ENCODE peak calls at places on chromosomes 7 and 10, in four cellular contexts. M is small intestine, C is GM23248, B is HCEC 1CT. H is an unnamed sample.

GRCh38 chr10:78991187-78991586 is 77.6 kb upstream of the ZMIZ1 start:
- DNase-seq in C (peak), B (peak), M (no peak), H (no peak)

GRCh38 chr10:107409517-107409916 is 245.0 kb upstream of the SORCS1 start:
- DNase-seq in M (peak), C (peak), B (peak), H (peak)

GRCh38 chr7:77931841-77932240 is 133.3 kb downstream of the PHTF2 start:
- DNase-seq in B (no peak), M (no peak), C (no peak), H (no peak)

GRCh38 chr10:77889277-77889903 is 37.2 kb downstream of the DLG5 start:
- DNase-seq in B (no peak), C (no peak), M (peak), H (no peak)

GRCh38 chr10:71965623-71966022 is 1.4 kb downstream of the CHST3 start:
- DNase-seq in B (no peak), M (no peak), C (peak), H (no peak)

GRCh38 chr10:88162852-88163251 is 299.4 kb downstream of the PTEN start:
- DNase-seq in B (no peak), M (no peak), C (no peak), H (no peak)

GRCh38 chr10:35998036-35998435 is 355.9 kb upstream of the FZD8 start:
- DNase-seq in B (no peak), M (no peak), C (peak), H (peak)

GRCh38 chr10:73858013-73858708 is 16.2 kb downstream of the CAMK2G start:
- DNase-seq in C (no peak), B (peak), M (peak), H (no peak)

GRCh38 chr7:19248681-19249080 is 103.5 kb upstream of the FERD3L start:
- DNase-seq in B (peak), C (peak), M (no peak), H (no peak)

GRCh38 chr10:117092386-117092785 is 45.7 kb downstream of the VAX1 start:
- DNase-seq in M (no peak), C (no peak), B (no peak), H (no peak)

GRCh38 chr10:62386401-62387320 is 12.5 kb downstream of the ZNF365 start:
- DNase-seq in B (no peak), C (peak), M (no peak), H (no peak)

GRCh38 chr10:123518765-123519164 is 147.4 kb upstream of the GPR26 start:
- DNase-seq in B (no peak), C (no peak), M (no peak), H (no peak)

GRCh38 chr7:24865994-24866615 is 108.8 kb upstream of the GSDME start:
- DNase-seq in C (no peak), M (no peak), B (no peak), H (no peak)

GRCh38 chr7:107890493-107890961 is 456 bp upstream of the DLD start:
- DNase-seq in C (no peak), M (no peak), B (no peak), H (no peak)

GRCh38 chr7:16744518-16745250 is 8.9 kb upstream of the TSPAN13 start:
- DNase-seq in C (no peak), B (no peak), M (no peak), H (no peak)

GRCh38 chr7:15855726-15856125 is 169.2 kb upstream of the MEOX2 start:
- DNase-seq in B (no peak), C (no peak), M (peak), H (no peak)

GRCh38 chr7:64183126-64183742 is 23.8 kb upstream of the ZNF735 start:
- DNase-seq in B (no peak), C (peak), M (no peak), H (no peak)

GRCh38 chr7:2009541-2010001 is 223.2 kb downstream of the MAD1L1 start:
- DNase-seq in C (no peak), B (no peak), M (no peak), H (no peak)

GRCh38 chr10:97163646-97164535 is 21.9 kb downstream of the SLIT1 start:
- DNase-seq in C (no peak), B (no peak), M (no peak), H (no peak)

GRCh38 chr7:71261066-71261465 is 129.1 kb downstream of the GALNT17 start:
- DNase-seq in B (no peak), C (no peak), M (no peak), H (no peak)

GRCh38 chr10:48821692-48822091 is 117.9 kb downstream of the LRRC18 start:
- DNase-seq in C (peak), B (no peak), M (no peak), H (no peak)

GRCh38 chr7:155298288-155298833 is 683 bp downstream of the INSIG1 start:
- DNase-seq in M (no peak), B (peak), C (peak), H (no peak)

GRCh38 chr7:29435167-29435566 is 128.5 kb upstream of the PRR15 start:
- DNase-seq in C (no peak), B (no peak), M (no peak), H (no peak)

GRCh38 chr7:17304926-17305325 is 6.5 kb downstream of the AHR start:
- DNase-seq in M (peak), C (peak), B (peak), H (peak)

H was measured in AG08395.